ENCODE peak calls at places on chromosomes 2 and 18, in five cellular contexts. R is pancreas; O is upper lobe of right lung; L is Right ventricle myocardium inferior; T is activated naive CD8-positive, alpha-beta T cell treated with anti-CD3 and anti-CD28 coated beads, Interleukin-2, amount 10 ng/mL, durations not matched to agents 7 days and 5 days. G is an unnamed sample.

GRCh38 chr2:149743842-149744468 is 156.4 kb upstream of the MMADHC start:
- ATAC-seq in T (no peak), R (no peak), L (no peak), O (no peak), G (no peak)

GRCh38 chr18:67590571-67591141 is 74.1 kb upstream of the DSEL start:
- ATAC-seq in L (no peak), T (no peak), R (no peak), O (no peak), G (no peak)

GRCh38 chr18:75544051-75544481 is 116.6 kb upstream of the SMIM21 start:
- ATAC-seq in O (no peak), R (no peak), L (no peak), T (no peak), G (no peak)

GRCh38 chr2:46615555-46616487 is 136.5 kb downstream of the TMEM247 start:
- ATAC-seq in R (peak), L (no peak), T (no peak), O (no peak), G (no peak)

GRCh38 chr2:17470855-17471641 is 47.2 kb downstream of the RAD51AP2 start:
- ATAC-seq in R (no peak), T (no peak), L (no peak), O (peak), G (peak)

GRCh38 chr2:172168917-172169346 is 66.2 kb upstream of the DLX2 start:
- ATAC-seq in O (peak), R (peak), T (no peak), L (no peak), G (peak)

GRCh38 chr18:35441857-35442595 is 55.7 kb downstream of the INO80C start:
- ATAC-seq in T (no peak), R (no peak), O (no peak), L (no peak), G (peak)

GRCh38 chr18:21979171-21979560 is 190.2 kb upstream of the GATA6 start:
- ATAC-seq in L (no peak), O (no peak), T (no peak), R (no peak), G (no peak)

GRCh38 chr2:149084924-149085795 is 46.7 kb downstream of the LYPD6B start:
- ATAC-seq in L (no peak), R (no peak), O (peak), T (no peak), G (no peak)

GRCh38 chr2:53317863-53318262 is 449.7 kb upstream of the CHAC2 start:
- ATAC-seq in O (no peak), L (no peak), R (no peak), T (no peak), G (no peak)

GRCh38 chr2:38409904-38410167 is 32.8 kb upstream of the ATL2 start:
- ATAC-seq in L (no peak), T (no peak), R (no peak), O (no peak), G (no peak)

GRCh38 chr2:235595420-235596010 is 101.7 kb downstream of the AGAP1 start:
- ATAC-seq in L (peak), R (peak), O (peak), T (no peak), G (peak)

GRCh38 chr2:223854741-223855140 is 17.4 kb upstream of the AP1S3 start:
- ATAC-seq in T (no peak), R (no peak), O (no peak), L (no peak), G (no peak)

GRCh38 chr2:203592470-203592869 is 57.4 kb upstream of the RAPH1 start:
- ATAC-seq in L (no peak), R (no peak), O (peak), T (no peak), G (no peak)

GRCh38 chr2:145007673-145008263 is 487.8 kb upstream of the ZEB2 start:
- ATAC-seq in O (peak), L (peak), R (no peak), T (no peak), G (no peak)

GRCh38 chr2:55115795-55116597 is 65.7 kb upstream of the RTN4 start:
- ATAC-seq in R (no peak), O (no peak), L (no peak), T (no peak), G (peak)

GRCh38 chr2:149005471-149006077 is 32.9 kb upstream of the LYPD6B start:
- ATAC-seq in T (no peak), L (no peak), R (no peak), O (no peak), G (no peak)